ENCODE peak calls at places on chromosomes 11 and 22, in five cellular contexts. One of them, this sample, is unnamed. For H3K9me3 and H3K36me3, the result is how much of the 10 kb centered on the place peaks cover.

GRCh38 chr11:93606721-93607120 is 54.8 kb upstream of the CEP295 start:
- DNase-seq in lower lobe of right lung: no peak
- DNase-seq in naive thymus-derived CD4-positive, alpha-beta T cell: no peak
- DNase-seq in OCI-LY7: no peak
- DNase-seq in WERI-Rb-1: no peak
- DNase-seq in this sample: no peak

GRCh38 chr11:103035656-103036434 is 56.1 kb downstream of the DCUN1D5 start:
- DNase-seq in lower lobe of right lung: no peak
- DNase-seq in naive thymus-derived CD4-positive, alpha-beta T cell: peak
- DNase-seq in OCI-LY7: peak
- DNase-seq in WERI-Rb-1: peak
- DNase-seq in this sample: peak

GRCh38 chr22:18031670-18032454 is 7.5 kb upstream of the MICAL3 start:
- DNase-seq in lower lobe of right lung: no peak
- DNase-seq in naive thymus-derived CD4-positive, alpha-beta T cell: no peak
- DNase-seq in OCI-LY7: no peak
- DNase-seq in WERI-Rb-1: no peak
- DNase-seq in this sample: peak

GRCh38 chr11:10378362-10378761 is 73.5 kb downstream of the ADM start:
- DNase-seq in lower lobe of right lung: no peak
- DNase-seq in naive thymus-derived CD4-positive, alpha-beta T cell: no peak
- DNase-seq in OCI-LY7: no peak
- DNase-seq in WERI-Rb-1: no peak
- DNase-seq in this sample: no peak

GRCh38 chr22:27719535-27720227 is 81.9 kb downstream of the MN1 start:
- DNase-seq in lower lobe of right lung: no peak
- DNase-seq in naive thymus-derived CD4-positive, alpha-beta T cell: no peak
- DNase-seq in OCI-LY7: peak
- DNase-seq in WERI-Rb-1: peak
- DNase-seq in this sample: no peak

GRCh38 chr22:27424319-27424718 is 377.2 kb downstream of the MN1 start:
- DNase-seq in lower lobe of right lung: no peak
- DNase-seq in naive thymus-derived CD4-positive, alpha-beta T cell: no peak
- DNase-seq in OCI-LY7: no peak
- DNase-seq in WERI-Rb-1: no peak
- DNase-seq in this sample: no peak

GRCh38 chr11:93685196-93685595 is 23.7 kb downstream of the CEP295 start:
- DNase-seq in lower lobe of right lung: no peak
- DNase-seq in naive thymus-derived CD4-positive, alpha-beta T cell: no peak
- DNase-seq in OCI-LY7: no peak
- DNase-seq in WERI-Rb-1: no peak
- DNase-seq in this sample: no peak

GRCh38 chr11:66929753-66930152 is 28.4 kb downstream of the PC start:
- DNase-seq in lower lobe of right lung: no peak
- DNase-seq in naive thymus-derived CD4-positive, alpha-beta T cell: no peak
- DNase-seq in OCI-LY7: no peak
- DNase-seq in WERI-Rb-1: no peak
- DNase-seq in this sample: no peak

GRCh38 chr22:39612811-39613548 is 42.4 kb downstream of the CACNA1I start:
- DNase-seq in lower lobe of right lung: no peak
- DNase-seq in naive thymus-derived CD4-positive, alpha-beta T cell: peak
- DNase-seq in OCI-LY7: no peak
- DNase-seq in WERI-Rb-1: no peak
- DNase-seq in this sample: no peak

GRCh38 chr11:134541951-134542350 is 129.9 kb upstream of the B3GAT1 start:
- DNase-seq in lower lobe of right lung: no peak
- DNase-seq in naive thymus-derived CD4-positive, alpha-beta T cell: no peak
- DNase-seq in OCI-LY7: no peak
- DNase-seq in WERI-Rb-1: no peak
- DNase-seq in this sample: no peak
- H3K9me3 ChIP-seq in lower lobe of right lung: under half
- H3K9me3 ChIP-seq in naive thymus-derived CD4-positive, alpha-beta T cell: under half
- H3K9me3 ChIP-seq in OCI-LY7: under half
- H3K9me3 ChIP-seq in WERI-Rb-1: under half
- H3K9me3 ChIP-seq in this sample: under half

GRCh38 chr11:75345455-75346224 is 5.8 kb downstream of the ARRB1 start:
- DNase-seq in lower lobe of right lung: no peak
- DNase-seq in naive thymus-derived CD4-positive, alpha-beta T cell: no peak
- DNase-seq in OCI-LY7: no peak
- DNase-seq in WERI-Rb-1: no peak
- DNase-seq in this sample: no peak
- H3K36me3 ChIP-seq in lower lobe of right lung: under half
- H3K36me3 ChIP-seq in naive thymus-derived CD4-positive, alpha-beta T cell: under half
- H3K36me3 ChIP-seq in OCI-LY7: under half
- H3K36me3 ChIP-seq in WERI-Rb-1: under half
- H3K36me3 ChIP-seq in this sample: under half

GRCh38 chr11:29801561-29801960 is 215.3 kb downstream of the KCNA4 start:
- DNase-seq in lower lobe of right lung: no peak
- DNase-seq in naive thymus-derived CD4-positive, alpha-beta T cell: no peak
- DNase-seq in OCI-LY7: no peak
- DNase-seq in WERI-Rb-1: no peak
- DNase-seq in this sample: no peak
- H3K9me3 ChIP-seq in lower lobe of right lung: under half
- H3K9me3 ChIP-seq in naive thymus-derived CD4-positive, alpha-beta T cell: under half
- H3K9me3 ChIP-seq in OCI-LY7: under half
- H3K9me3 ChIP-seq in WERI-Rb-1: under half
- H3K9me3 ChIP-seq in this sample: under half

DNA sequence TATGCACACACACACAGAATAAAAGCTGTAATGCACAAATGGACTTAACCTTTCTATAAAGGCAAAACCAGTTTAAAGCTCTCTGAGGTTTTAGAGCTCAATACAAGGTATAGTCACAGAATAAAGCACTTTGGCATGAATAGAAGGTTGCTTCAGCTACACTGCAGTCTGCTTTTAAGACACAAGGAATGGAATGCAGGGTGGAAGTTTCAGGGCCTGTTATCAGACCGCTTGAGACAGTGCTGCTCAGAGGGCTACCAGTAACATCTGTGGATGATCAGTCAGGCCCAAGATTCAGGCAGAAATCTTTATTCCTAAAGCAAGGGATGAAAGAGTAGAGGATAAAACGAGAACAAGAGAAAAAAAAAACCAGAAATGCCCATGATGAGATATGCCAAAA is 46.7 kb downstream of the CD44 start:
- DNase-seq in lower lobe of right lung: no peak
- DNase-seq in naive thymus-derived CD4-positive, alpha-beta T cell: no peak
- DNase-seq in OCI-LY7: no peak
- DNase-seq in WERI-Rb-1: no peak
- DNase-seq in this sample: no peak
- H3K36me3 ChIP-seq in lower lobe of right lung: half or more
- H3K36me3 ChIP-seq in naive thymus-derived CD4-positive, alpha-beta T cell: half or more
- H3K36me3 ChIP-seq in OCI-LY7: under half
- H3K36me3 ChIP-seq in WERI-Rb-1: under half
- H3K36me3 ChIP-seq in this sample: under half

GRCh38 chr11:60680455-60681119 is 18.8 kb upstream of the MS4A8 start:
- DNase-seq in lower lobe of right lung: no peak
- DNase-seq in naive thymus-derived CD4-positive, alpha-beta T cell: no peak
- DNase-seq in OCI-LY7: no peak
- DNase-seq in WERI-Rb-1: no peak
- DNase-seq in this sample: no peak
- H3K9me3 ChIP-seq in lower lobe of right lung: under half
- H3K9me3 ChIP-seq in naive thymus-derived CD4-positive, alpha-beta T cell: under half
- H3K9me3 ChIP-seq in OCI-LY7: under half
- H3K9me3 ChIP-seq in WERI-Rb-1: under half
- H3K9me3 ChIP-seq in this sample: under half

GRCh38 chr11:63845305-63845704 is 6.4 kb downstream of the MARK2 start:
- DNase-seq in lower lobe of right lung: no peak
- DNase-seq in naive thymus-derived CD4-positive, alpha-beta T cell: no peak
- DNase-seq in OCI-LY7: no peak
- DNase-seq in WERI-Rb-1: no peak
- DNase-seq in this sample: no peak

GRCh38 chr11:63849691-63850090 is 10.8 kb downstream of the MARK2 start:
- DNase-seq in lower lobe of right lung: no peak
- DNase-seq in naive thymus-derived CD4-positive, alpha-beta T cell: no peak
- DNase-seq in OCI-LY7: no peak
- DNase-seq in WERI-Rb-1: no peak
- DNase-seq in this sample: no peak

GRCh38 chr11:63845911-63846310 is 7.0 kb downstream of the MARK2 start:
- DNase-seq in lower lobe of right lung: no peak
- DNase-seq in naive thymus-derived CD4-positive, alpha-beta T cell: no peak
- DNase-seq in OCI-LY7: no peak
- DNase-seq in WERI-Rb-1: no peak
- DNase-seq in this sample: no peak

GRCh38 chr11:63847363-63847762 is 8.5 kb downstream of the MARK2 start:
- DNase-seq in lower lobe of right lung: no peak
- DNase-seq in naive thymus-derived CD4-positive, alpha-beta T cell: no peak
- DNase-seq in OCI-LY7: no peak
- DNase-seq in WERI-Rb-1: no peak
- DNase-seq in this sample: no peak

GRCh38 chr11:63846897-63847296 is 8.0 kb downstream of the MARK2 start:
- DNase-seq in lower lobe of right lung: no peak
- DNase-seq in naive thymus-derived CD4-positive, alpha-beta T cell: no peak
- DNase-seq in OCI-LY7: no peak
- DNase-seq in WERI-Rb-1: no peak
- DNase-seq in this sample: no peak
- H3K36me3 ChIP-seq in lower lobe of right lung: under half
- H3K36me3 ChIP-seq in naive thymus-derived CD4-positive, alpha-beta T cell: under half
- H3K36me3 ChIP-seq in OCI-LY7: half or more
- H3K36me3 ChIP-seq in WERI-Rb-1: under half
- H3K36me3 ChIP-seq in this sample: under half

DNA sequence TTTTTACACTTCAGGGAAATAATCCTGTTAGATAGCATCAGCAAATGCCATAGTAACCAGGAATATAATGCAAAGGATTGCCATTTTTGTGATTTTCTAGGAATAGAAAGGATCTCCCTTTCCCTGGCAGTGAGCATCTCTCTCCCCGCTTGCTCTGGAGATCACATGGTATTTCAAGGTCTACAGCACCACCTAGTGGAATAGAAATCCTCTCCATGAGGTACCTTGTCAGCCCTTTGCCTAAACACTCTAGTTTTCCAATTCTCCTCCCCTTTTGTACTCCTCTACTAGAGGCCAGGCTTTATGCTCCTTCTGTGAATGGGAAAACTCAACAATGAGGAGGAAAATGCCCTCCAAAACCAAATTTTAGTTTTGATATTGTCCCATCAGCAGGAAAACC is 78.4 kb downstream of the XRRA1 start:
- DNase-seq in lower lobe of right lung: no peak
- DNase-seq in naive thymus-derived CD4-positive, alpha-beta T cell: no peak
- DNase-seq in OCI-LY7: peak
- DNase-seq in WERI-Rb-1: peak
- DNase-seq in this sample: peak
- H3K9me3 ChIP-seq in lower lobe of right lung: half or more
- H3K9me3 ChIP-seq in naive thymus-derived CD4-positive, alpha-beta T cell: under half
- H3K9me3 ChIP-seq in OCI-LY7: under half
- H3K9me3 ChIP-seq in WERI-Rb-1: under half
- H3K9me3 ChIP-seq in this sample: under half

GRCh38 chr22:24358105-24358836 is 69.1 kb upstream of the ADORA2A start:
- DNase-seq in lower lobe of right lung: no peak
- DNase-seq in naive thymus-derived CD4-positive, alpha-beta T cell: no peak
- DNase-seq in OCI-LY7: no peak
- DNase-seq in WERI-Rb-1: no peak
- DNase-seq in this sample: no peak
- H3K36me3 ChIP-seq in lower lobe of right lung: half or more
- H3K36me3 ChIP-seq in naive thymus-derived CD4-positive, alpha-beta T cell: under half
- H3K36me3 ChIP-seq in OCI-LY7: half or more
- H3K36me3 ChIP-seq in WERI-Rb-1: under half
- H3K36me3 ChIP-seq in this sample: under half

GRCh38 chr11:70732493-70733206 is 334.3 kb downstream of the CTTN start:
- DNase-seq in lower lobe of right lung: peak
- DNase-seq in naive thymus-derived CD4-positive, alpha-beta T cell: no peak
- DNase-seq in OCI-LY7: no peak
- DNase-seq in WERI-Rb-1: no peak
- DNase-seq in this sample: peak
- H3K9me3 ChIP-seq in lower lobe of right lung: under half
- H3K9me3 ChIP-seq in naive thymus-derived CD4-positive, alpha-beta T cell: under half
- H3K9me3 ChIP-seq in OCI-LY7: under half
- H3K9me3 ChIP-seq in WERI-Rb-1: under half
- H3K9me3 ChIP-seq in this sample: under half

This sample was measured in BE2C.